ENCODE peak calls at places on chromosome 20, in nine cellular contexts. D, T, R, U, B, P, Q, X and Y are unnamed samples.

GRCh38 chr20:2807019-2807418 is 6.6 kb upstream of the CPXM1 start:
- DNase-seq in U (no peak), X (no peak), B (no peak), D (no peak), R (no peak), P (no peak), T (no peak), Q (no peak), Y (no peak)

GRCh38 chr20:44762466-44763140 is 16.9 kb downstream of the KCNK15 start:
- DNase-seq in U (no peak), T (no peak), R (no peak), B (no peak), X (no peak), Q (no peak), D (no peak), P (no peak), Y (no peak)

GRCh38 chr20:18466894-18467678 is at the start of the genes DZANK1 and POLR3F:
- DNase-seq in D (peak), X (peak), U (peak), B (peak), T (peak), R (peak), Q (peak), P (peak), Y (peak)

GRCh38 chr20:57323034-57323433 is 6.6 kb upstream of the SPO11 start:
- DNase-seq in T (no peak), Q (no peak), R (no peak), B (no peak), U (peak), D (no peak), X (no peak), P (peak), Y (no peak)

GRCh38 chr20:13313201-13313600 is 92.1 kb downstream of the ISM1 start:
- DNase-seq in P (no peak), D (no peak), T (no peak), X (no peak), B (no peak), U (no peak), Q (no peak), R (no peak), Y (no peak)

GRCh38 chr20:23305098-23305497 is 45.5 kb upstream of the NXT1 start:
- DNase-seq in X (no peak), P (no peak), Q (no peak), T (no peak), B (no peak), U (no peak), D (peak), R (no peak), Y (no peak)

GRCh38 chr20:3616250-3616649 is 46.9 kb downstream of the GFRA4 start:
- DNase-seq in Q (no peak), B (no peak), U (no peak), X (peak), R (no peak), D (no peak), T (no peak), P (peak), Y (no peak)

GRCh38 chr20:44747166-44748004 is 1.7 kb downstream of the KCNK15 start:
- DNase-seq in X (peak), P (peak), B (peak), T (peak), R (no peak), Q (no peak), D (peak), U (peak), Y (peak)

DNA sequence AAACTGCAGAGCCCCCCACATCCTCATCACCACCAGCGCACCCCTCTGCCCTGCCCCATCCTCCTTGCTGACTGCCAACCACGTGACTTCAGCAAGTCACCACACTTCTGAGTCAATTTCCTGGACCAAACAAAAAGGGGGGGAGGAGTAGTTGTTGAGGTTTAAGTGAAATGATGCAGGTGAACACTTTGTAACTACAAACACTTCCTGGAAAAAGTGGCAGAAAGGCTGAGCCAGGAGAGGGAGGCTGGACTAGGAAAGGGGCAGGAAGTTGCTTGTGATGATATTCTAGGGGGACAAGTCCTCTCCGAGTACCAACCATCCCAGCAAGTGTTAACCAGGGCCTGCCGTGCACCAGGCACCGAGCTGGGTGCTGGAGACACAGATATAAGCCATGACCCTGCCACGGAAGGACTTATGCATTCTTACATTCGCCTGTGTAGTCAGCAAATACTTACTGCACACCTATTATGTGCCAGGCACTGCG is 67.4 kb downstream of the PREX1 start:
- DNase-seq in B (no peak), D (no peak), Q (peak), P (no peak), X (peak), U (peak), T (no peak), R (no peak), Y (peak)
- TF ChIP-seq POLR2AphosphoS5 in B (no peak), D (no peak), Q (peak), P (peak), X (peak), U (peak), T (no peak), R (no peak), Y (no peak)

GRCh38 chr20:53642196-53643030 is 48.8 kb upstream of the ZNF217 start:
- DNase-seq in D (no peak), T (peak), Q (no peak), P (no peak), U (peak), X (peak), B (peak), R (no peak), Y (no peak)
- TF ChIP-seq POLR2AphosphoS5 in D (no peak), T (no peak), Q (no peak), P (no peak), U (no peak), X (no peak), B (no peak), R (no peak), Y (no peak)

DNA sequence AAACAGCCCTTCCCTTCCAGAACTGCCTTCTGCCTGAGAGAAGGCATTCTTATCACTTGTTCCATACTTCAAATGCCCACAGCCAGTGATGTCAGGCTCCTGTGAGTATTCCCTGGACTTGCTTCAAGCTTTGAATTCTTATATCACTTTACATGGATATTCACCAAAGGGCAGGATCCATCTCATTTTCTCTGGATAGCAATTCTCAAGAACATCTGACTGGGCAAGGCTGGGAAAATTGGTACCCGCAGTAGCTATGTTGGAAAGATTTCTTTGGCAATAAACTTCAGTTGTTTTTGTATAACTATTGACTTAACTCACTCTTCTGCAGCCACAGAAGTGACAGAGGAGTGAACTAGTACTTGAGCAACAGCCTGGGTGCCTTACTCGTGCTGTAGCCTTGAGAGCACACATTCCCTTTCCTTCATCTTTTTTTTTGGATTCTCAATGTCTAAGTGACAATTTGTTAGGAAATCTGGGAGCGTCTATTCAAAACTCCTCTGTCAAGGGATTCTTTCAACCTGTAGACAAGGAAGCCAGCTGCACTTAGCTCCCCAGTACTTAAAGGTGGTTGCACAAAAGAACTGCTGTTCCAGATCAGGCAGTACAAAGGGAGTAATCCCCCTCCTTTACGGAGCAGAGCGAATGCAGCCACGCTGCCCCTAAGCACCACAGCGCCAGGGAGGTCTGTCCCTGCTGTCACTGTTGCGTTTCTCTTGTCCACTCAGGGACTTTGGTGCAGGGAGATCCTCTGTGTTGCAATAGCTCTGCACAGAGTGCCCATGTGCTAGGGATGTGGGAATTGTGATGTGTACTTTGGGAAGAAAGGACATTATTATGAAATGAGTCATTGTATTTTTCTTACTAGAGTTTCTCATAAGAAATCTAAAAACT is 69.6 kb downstream of the JAG1 start:
- DNase-seq in T (peak), X (no peak), U (peak), P (no peak), R (no peak), D (no peak), B (no peak), Q (no peak), Y (no peak)
- TF ChIP-seq POLR2AphosphoS5 in T (no peak), X (peak), U (peak), P (peak), R (no peak), D (peak), B (no peak), Q (no peak), Y (no peak)

GRCh38 chr20:16125810-16126209 is 447.4 kb downstream of the KIF16B start:
- DNase-seq in B (no peak), U (no peak), T (no peak), X (no peak), Q (no peak), D (no peak), P (no peak), R (no peak), Y (no peak)
- TF ChIP-seq POLR2AphosphoS5 in B (no peak), U (no peak), T (no peak), X (no peak), Q (no peak), D (no peak), P (no peak), R (no peak), Y (no peak)

GRCh38 chr20:36606171-36607116 is 865 bp downstream of the RAB5IF start:
- DNase-seq in T (no peak), R (no peak), U (peak), X (peak), B (peak), Q (no peak), P (no peak), D (no peak), Y (no peak)
- TF ChIP-seq POLR2AphosphoS5 in T (no peak), R (no peak), U (no peak), X (no peak), B (peak), Q (no peak), P (no peak), D (no peak), Y (no peak)

DNA sequence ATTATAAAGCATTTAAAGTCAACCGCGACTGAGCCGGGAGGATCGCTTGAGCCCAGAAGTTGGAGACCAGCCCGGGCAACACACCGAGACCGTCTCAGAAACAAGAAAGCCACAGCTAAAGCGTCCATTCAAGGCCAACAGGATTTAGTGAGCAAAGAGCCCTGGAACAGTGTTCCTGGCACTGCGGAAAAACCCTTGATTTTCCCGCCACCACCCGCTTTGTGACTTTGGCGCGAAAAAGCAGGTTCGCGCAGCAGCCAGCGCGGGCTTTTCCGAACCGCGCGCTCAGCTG is 669 bp downstream of the PCNA start:
- DNase-seq in U (no peak), T (no peak), Q (no peak), B (no peak), P (no peak), D (no peak), R (peak), X (no peak), Y (no peak)
- TF ChIP-seq POLR2AphosphoS5 in U (no peak), T (no peak), Q (no peak), B (no peak), P (no peak), D (no peak), R (no peak), X (no peak), Y (no peak)

GRCh38 chr20:60952861-60953260 is 299.2 kb upstream of the CDH4 start:
- DNase-seq in D (no peak), U (no peak), X (no peak), R (no peak), B (no peak), P (no peak), T (no peak), Q (no peak), Y (no peak)
- TF ChIP-seq POLR2AphosphoS5 in D (no peak), U (no peak), X (no peak), R (no peak), B (no peak), P (no peak), T (no peak), Q (no peak), Y (no peak)